ENCODE peak calls at places on chromosomes 16 and 17, in six cellular contexts. One of them, this sample, is unnamed.

GRCh38 chr17:49955157-49955556 is 13.8 kb upstream of the DLX4 start:
- DNase-seq in effector CD4-positive, alpha-beta T cell: no peak
- DNase-seq in cardiac muscle cell: no peak
- DNase-seq in activated naive CD8-positive, alpha-beta T cell treated with anti-CD3 and anti-CD28 coated beads for 36 hours: no peak
- DNase-seq in posterior cingulate gyrus: no peak
- DNase-seq in stimulated activated CD4-positive, alpha-beta T cell treated with anti-CD3 and anti-CD28 coated beads, Interleukin-1b, Interleukin-23, amount 100 ng/mL, for 1 hour: no peak
- DNase-seq in this sample: no peak

GRCh38 chr17:56112086-56112485 is 41.2 kb upstream of the ANKFN1 start:
- DNase-seq in stimulated activated CD4-positive, alpha-beta T cell treated with anti-CD3 and anti-CD28 coated beads, Interleukin-1b, Interleukin-23, amount 100 ng/mL, for 1 hour: no peak
- DNase-seq in activated naive CD8-positive, alpha-beta T cell treated with anti-CD3 and anti-CD28 coated beads for 36 hours: no peak
- DNase-seq in posterior cingulate gyrus: no peak
- DNase-seq in effector CD4-positive, alpha-beta T cell: no peak
- DNase-seq in cardiac muscle cell: no peak
- DNase-seq in this sample: no peak

GRCh38 chr17:61813211-61813610 is 50.1 kb downstream of the BRIP1 start:
- DNase-seq in posterior cingulate gyrus: no peak
- DNase-seq in activated naive CD8-positive, alpha-beta T cell treated with anti-CD3 and anti-CD28 coated beads for 36 hours: no peak
- DNase-seq in effector CD4-positive, alpha-beta T cell: no peak
- DNase-seq in stimulated activated CD4-positive, alpha-beta T cell treated with anti-CD3 and anti-CD28 coated beads, Interleukin-1b, Interleukin-23, amount 100 ng/mL, for 1 hour: no peak
- DNase-seq in cardiac muscle cell: no peak
- DNase-seq in this sample: no peak

GRCh38 chr17:57744195-57745170 is 616 bp downstream of the CCDC182 start:
- DNase-seq in stimulated activated CD4-positive, alpha-beta T cell treated with anti-CD3 and anti-CD28 coated beads, Interleukin-1b, Interleukin-23, amount 100 ng/mL, for 1 hour: no peak
- DNase-seq in activated naive CD8-positive, alpha-beta T cell treated with anti-CD3 and anti-CD28 coated beads for 36 hours: no peak
- DNase-seq in effector CD4-positive, alpha-beta T cell: no peak
- DNase-seq in posterior cingulate gyrus: no peak
- DNase-seq in cardiac muscle cell: no peak
- DNase-seq in this sample: no peak

GRCh38 chr17:7717756-7718350 is 309 bp downstream of the DNAH2 start:
- DNase-seq in posterior cingulate gyrus: no peak
- DNase-seq in stimulated activated CD4-positive, alpha-beta T cell treated with anti-CD3 and anti-CD28 coated beads, Interleukin-1b, Interleukin-23, amount 100 ng/mL, for 1 hour: no peak
- DNase-seq in activated naive CD8-positive, alpha-beta T cell treated with anti-CD3 and anti-CD28 coated beads for 36 hours: peak
- DNase-seq in effector CD4-positive, alpha-beta T cell: no peak
- DNase-seq in cardiac muscle cell: peak
- DNase-seq in this sample: no peak

GRCh38 chr16:67108489-67108888 is 1.3 kb upstream of the PHAF1 start:
- DNase-seq in effector CD4-positive, alpha-beta T cell: no peak
- DNase-seq in posterior cingulate gyrus: no peak
- DNase-seq in stimulated activated CD4-positive, alpha-beta T cell treated with anti-CD3 and anti-CD28 coated beads, Interleukin-1b, Interleukin-23, amount 100 ng/mL, for 1 hour: no peak
- DNase-seq in cardiac muscle cell: no peak
- DNase-seq in activated naive CD8-positive, alpha-beta T cell treated with anti-CD3 and anti-CD28 coated beads for 36 hours: no peak
- DNase-seq in this sample: no peak

GRCh38 chr17:54992797-54993639 is 24.5 kb downstream of the STXBP4 start:
- DNase-seq in cardiac muscle cell: peak
- DNase-seq in activated naive CD8-positive, alpha-beta T cell treated with anti-CD3 and anti-CD28 coated beads for 36 hours: no peak
- DNase-seq in effector CD4-positive, alpha-beta T cell: peak
- DNase-seq in stimulated activated CD4-positive, alpha-beta T cell treated with anti-CD3 and anti-CD28 coated beads, Interleukin-1b, Interleukin-23, amount 100 ng/mL, for 1 hour: no peak
- DNase-seq in posterior cingulate gyrus: no peak
- DNase-seq in this sample: no peak

GRCh38 chr17:82737981-82738877 is 2.8 kb downstream of the FN3K start:
- DNase-seq in effector CD4-positive, alpha-beta T cell: no peak
- DNase-seq in stimulated activated CD4-positive, alpha-beta T cell treated with anti-CD3 and anti-CD28 coated beads, Interleukin-1b, Interleukin-23, amount 100 ng/mL, for 1 hour: no peak
- DNase-seq in activated naive CD8-positive, alpha-beta T cell treated with anti-CD3 and anti-CD28 coated beads for 36 hours: no peak
- DNase-seq in cardiac muscle cell: no peak
- DNase-seq in posterior cingulate gyrus: peak
- DNase-seq in this sample: no peak

GRCh38 chr17:2457913-2458312 is 53.8 kb downstream of the METTL16 start:
- DNase-seq in stimulated activated CD4-positive, alpha-beta T cell treated with anti-CD3 and anti-CD28 coated beads, Interleukin-1b, Interleukin-23, amount 100 ng/mL, for 1 hour: no peak
- DNase-seq in posterior cingulate gyrus: no peak
- DNase-seq in activated naive CD8-positive, alpha-beta T cell treated with anti-CD3 and anti-CD28 coated beads for 36 hours: no peak
- DNase-seq in cardiac muscle cell: no peak
- DNase-seq in effector CD4-positive, alpha-beta T cell: no peak
- DNase-seq in this sample: no peak

GRCh38 chr16:84034516-84034915 is 8.1 kb downstream of the SLC38A8 start:
- DNase-seq in posterior cingulate gyrus: no peak
- DNase-seq in cardiac muscle cell: no peak
- DNase-seq in effector CD4-positive, alpha-beta T cell: no peak
- DNase-seq in stimulated activated CD4-positive, alpha-beta T cell treated with anti-CD3 and anti-CD28 coated beads, Interleukin-1b, Interleukin-23, amount 100 ng/mL, for 1 hour: no peak
- DNase-seq in activated naive CD8-positive, alpha-beta T cell treated with anti-CD3 and anti-CD28 coated beads for 36 hours: no peak
- DNase-seq in this sample: no peak

GRCh38 chr17:59790936-59791335 is 83.5 kb downstream of the VMP1 start:
- DNase-seq in cardiac muscle cell: no peak
- DNase-seq in effector CD4-positive, alpha-beta T cell: no peak
- DNase-seq in stimulated activated CD4-positive, alpha-beta T cell treated with anti-CD3 and anti-CD28 coated beads, Interleukin-1b, Interleukin-23, amount 100 ng/mL, for 1 hour: no peak
- DNase-seq in posterior cingulate gyrus: no peak
- DNase-seq in activated naive CD8-positive, alpha-beta T cell treated with anti-CD3 and anti-CD28 coated beads for 36 hours: no peak
- DNase-seq in this sample: no peak

GRCh38 chr17:68733241-68734176 is 132.3 kb upstream of the FAM20A start:
- DNase-seq in posterior cingulate gyrus: no peak
- DNase-seq in stimulated activated CD4-positive, alpha-beta T cell treated with anti-CD3 and anti-CD28 coated beads, Interleukin-1b, Interleukin-23, amount 100 ng/mL, for 1 hour: no peak
- DNase-seq in activated naive CD8-positive, alpha-beta T cell treated with anti-CD3 and anti-CD28 coated beads for 36 hours: no peak
- DNase-seq in cardiac muscle cell: peak
- DNase-seq in effector CD4-positive, alpha-beta T cell: no peak
- DNase-seq in this sample: no peak

GRCh38 chr17:4449736-4450135 is 16.0 kb downstream of the SPNS3 start:
- DNase-seq in activated naive CD8-positive, alpha-beta T cell treated with anti-CD3 and anti-CD28 coated beads for 36 hours: no peak
- DNase-seq in cardiac muscle cell: no peak
- DNase-seq in posterior cingulate gyrus: no peak
- DNase-seq in stimulated activated CD4-positive, alpha-beta T cell treated with anti-CD3 and anti-CD28 coated beads, Interleukin-1b, Interleukin-23, amount 100 ng/mL, for 1 hour: no peak
- DNase-seq in effector CD4-positive, alpha-beta T cell: no peak
- DNase-seq in this sample: no peak

GRCh38 chr16:66906916-66907836 is 11.5 kb downstream of the CDH16 start:
- DNase-seq in stimulated activated CD4-positive, alpha-beta T cell treated with anti-CD3 and anti-CD28 coated beads, Interleukin-1b, Interleukin-23, amount 100 ng/mL, for 1 hour: no peak
- DNase-seq in effector CD4-positive, alpha-beta T cell: no peak
- DNase-seq in cardiac muscle cell: no peak
- DNase-seq in posterior cingulate gyrus: no peak
- DNase-seq in activated naive CD8-positive, alpha-beta T cell treated with anti-CD3 and anti-CD28 coated beads for 36 hours: no peak
- DNase-seq in this sample: no peak

GRCh38 chr16:35398208-35398607 is 1938.8 kb downstream of the TP53TG3F start:
- DNase-seq in cardiac muscle cell: no peak
- DNase-seq in stimulated activated CD4-positive, alpha-beta T cell treated with anti-CD3 and anti-CD28 coated beads, Interleukin-1b, Interleukin-23, amount 100 ng/mL, for 1 hour: no peak
- DNase-seq in posterior cingulate gyrus: no peak
- DNase-seq in activated naive CD8-positive, alpha-beta T cell treated with anti-CD3 and anti-CD28 coated beads for 36 hours: no peak
- DNase-seq in effector CD4-positive, alpha-beta T cell: no peak
- DNase-seq in this sample: no peak

GRCh38 chr16:67449739-67450138 is 18.8 kb downstream of the HSD11B2 start:
- DNase-seq in effector CD4-positive, alpha-beta T cell: no peak
- DNase-seq in cardiac muscle cell: no peak
- DNase-seq in stimulated activated CD4-positive, alpha-beta T cell treated with anti-CD3 and anti-CD28 coated beads, Interleukin-1b, Interleukin-23, amount 100 ng/mL, for 1 hour: no peak
- DNase-seq in posterior cingulate gyrus: no peak
- DNase-seq in activated naive CD8-positive, alpha-beta T cell treated with anti-CD3 and anti-CD28 coated beads for 36 hours: no peak
- DNase-seq in this sample: no peak

GRCh38 chr16:85611455-85612190 is 1.5 kb upstream of the GSE1 start:
- DNase-seq in stimulated activated CD4-positive, alpha-beta T cell treated with anti-CD3 and anti-CD28 coated beads, Interleukin-1b, Interleukin-23, amount 100 ng/mL, for 1 hour: no peak
- DNase-seq in effector CD4-positive, alpha-beta T cell: no peak
- DNase-seq in posterior cingulate gyrus: peak
- DNase-seq in cardiac muscle cell: peak
- DNase-seq in activated naive CD8-positive, alpha-beta T cell treated with anti-CD3 and anti-CD28 coated beads for 36 hours: peak
- DNase-seq in this sample: peak

GRCh38 chr17:57051886-57052342 is 33.1 kb upstream of the AKAP1 start:
- DNase-seq in stimulated activated CD4-positive, alpha-beta T cell treated with anti-CD3 and anti-CD28 coated beads, Interleukin-1b, Interleukin-23, amount 100 ng/mL, for 1 hour: no peak
- DNase-seq in posterior cingulate gyrus: no peak
- DNase-seq in effector CD4-positive, alpha-beta T cell: no peak
- DNase-seq in activated naive CD8-positive, alpha-beta T cell treated with anti-CD3 and anti-CD28 coated beads for 36 hours: no peak
- DNase-seq in cardiac muscle cell: no peak
- DNase-seq in this sample: no peak